ENCODE peak calls at places on chromosome 2, in eight cellular contexts. One of them, this sample, is unnamed.

GRCh38 chr2:142849818-142850217 is 27.6 kb upstream of the KYNU start:
- DNase-seq in activated gamma-delta T cell treated with Interleukin-2 at 50 U/mL for 16 hours: no peak
- DNase-seq in osteocyte: no peak
- DNase-seq in tibial nerve: no peak
- DNase-seq in HuH-7.5: no peak
- DNase-seq in head of caudate nucleus: no peak
- DNase-seq in upper lobe of left lung: no peak
- DNase-seq in GM20000: no peak
- DNase-seq in this sample: no peak

GRCh38 chr2:13919981-13920382 is 712.5 kb upstream of the LRATD1 start:
- DNase-seq in activated gamma-delta T cell treated with Interleukin-2 at 50 U/mL for 16 hours: no peak
- DNase-seq in osteocyte: no peak
- DNase-seq in head of caudate nucleus: no peak
- DNase-seq in HuH-7.5: no peak
- DNase-seq in tibial nerve: no peak
- DNase-seq in upper lobe of left lung: no peak
- DNase-seq in GM20000: no peak
- DNase-seq in this sample: no peak

GRCh38 chr2:160838100-160838499 is 322.1 kb upstream of the TANK start:
- DNase-seq in GM20000: no peak
- DNase-seq in head of caudate nucleus: no peak
- DNase-seq in HuH-7.5: no peak
- DNase-seq in osteocyte: no peak
- DNase-seq in tibial nerve: no peak
- DNase-seq in activated gamma-delta T cell treated with Interleukin-2 at 50 U/mL for 16 hours: no peak
- DNase-seq in upper lobe of left lung: no peak
- DNase-seq in this sample: no peak

GRCh38 chr2:174972924-174973323 is 32.3 kb downstream of the CHN1 start:
- DNase-seq in upper lobe of left lung: no peak
- DNase-seq in HuH-7.5: no peak
- DNase-seq in head of caudate nucleus: no peak
- DNase-seq in GM20000: no peak
- DNase-seq in osteocyte: no peak
- DNase-seq in activated gamma-delta T cell treated with Interleukin-2 at 50 U/mL for 16 hours: no peak
- DNase-seq in tibial nerve: no peak
- DNase-seq in this sample: no peak

GRCh38 chr2:128638741-128639477 is 320.2 kb upstream of the HS6ST1 start:
- DNase-seq in activated gamma-delta T cell treated with Interleukin-2 at 50 U/mL for 16 hours: no peak
- DNase-seq in osteocyte: peak; percentile 90
- DNase-seq in tibial nerve: no peak
- DNase-seq in HuH-7.5: no peak
- DNase-seq in upper lobe of left lung: peak; percentile 12
- DNase-seq in GM20000: no peak
- DNase-seq in head of caudate nucleus: peak; percentile 23
- DNase-seq in this sample: no peak

GRCh38 chr2:219404291-219404910 is 13.8 kb upstream of the DES start:
- DNase-seq in tibial nerve: no peak
- DNase-seq in HuH-7.5: no peak
- DNase-seq in activated gamma-delta T cell treated with Interleukin-2 at 50 U/mL for 16 hours: no peak
- DNase-seq in osteocyte: no peak
- DNase-seq in GM20000: no peak
- DNase-seq in head of caudate nucleus: no peak
- DNase-seq in upper lobe of left lung: no peak
- DNase-seq in this sample: no peak

GRCh38 chr2:183996825-183997823 is 601.2 kb upstream of the ZNF804A start:
- DNase-seq in head of caudate nucleus: no peak
- DNase-seq in osteocyte: no peak
- DNase-seq in GM20000: no peak
- DNase-seq in activated gamma-delta T cell treated with Interleukin-2 at 50 U/mL for 16 hours: no peak
- DNase-seq in tibial nerve: no peak
- DNase-seq in upper lobe of left lung: no peak
- DNase-seq in HuH-7.5: no peak
- DNase-seq in this sample: peak; percentile 5

GRCh38 chr2:224432003-224432574 is 30.2 kb upstream of the FAM124B start:
- DNase-seq in upper lobe of left lung: no peak
- DNase-seq in HuH-7.5: no peak
- DNase-seq in activated gamma-delta T cell treated with Interleukin-2 at 50 U/mL for 16 hours: no peak
- DNase-seq in head of caudate nucleus: no peak
- DNase-seq in osteocyte: no peak
- DNase-seq in tibial nerve: no peak
- DNase-seq in GM20000: no peak
- DNase-seq in this sample: no peak

GRCh38 chr2:128302011-128302743 is 16.5 kb downstream of the HS6ST1 start:
- DNase-seq in upper lobe of left lung: no peak
- DNase-seq in GM20000: no peak
- DNase-seq in osteocyte: no peak
- DNase-seq in tibial nerve: no peak
- DNase-seq in HuH-7.5: no peak
- DNase-seq in head of caudate nucleus: no peak
- DNase-seq in activated gamma-delta T cell treated with Interleukin-2 at 50 U/mL for 16 hours: no peak
- DNase-seq in this sample: no peak

GRCh38 chr2:65479528-65479927 is 47.1 kb upstream of the SPRED2 start:
- DNase-seq in activated gamma-delta T cell treated with Interleukin-2 at 50 U/mL for 16 hours: no peak
- DNase-seq in tibial nerve: no peak
- DNase-seq in HuH-7.5: no peak
- DNase-seq in GM20000: no peak
- DNase-seq in head of caudate nucleus: no peak
- DNase-seq in upper lobe of left lung: no peak
- DNase-seq in osteocyte: no peak
- DNase-seq in this sample: no peak

GRCh38 chr2:72864500-72864899 is 22.7 kb upstream of the SPR start:
- DNase-seq in activated gamma-delta T cell treated with Interleukin-2 at 50 U/mL for 16 hours: no peak
- DNase-seq in tibial nerve: no peak
- DNase-seq in GM20000: peak; percentile 48
- DNase-seq in head of caudate nucleus: no peak
- DNase-seq in osteocyte: no peak
- DNase-seq in HuH-7.5: no peak
- DNase-seq in upper lobe of left lung: no peak
- DNase-seq in this sample: no peak

GRCh38 chr2:20577495-20578235 is 73.2 kb downstream of the HS1BP3 start:
- DNase-seq in tibial nerve: no peak
- DNase-seq in upper lobe of left lung: no peak
- DNase-seq in osteocyte: no peak
- DNase-seq in head of caudate nucleus: no peak
- DNase-seq in HuH-7.5: no peak
- DNase-seq in activated gamma-delta T cell treated with Interleukin-2 at 50 U/mL for 16 hours: no peak
- DNase-seq in GM20000: no peak
- DNase-seq in this sample: no peak

GRCh38 chr2:79776461-79777146 is 263.8 kb downstream of the CTNNA2 start:
- DNase-seq in head of caudate nucleus: no peak
- DNase-seq in upper lobe of left lung: peak; percentile 27
- DNase-seq in osteocyte: no peak
- DNase-seq in GM20000: no peak
- DNase-seq in HuH-7.5: no peak
- DNase-seq in activated gamma-delta T cell treated with Interleukin-2 at 50 U/mL for 16 hours: no peak
- DNase-seq in tibial nerve: no peak
- DNase-seq in this sample: no peak

GRCh38 chr2:237471457-237472186 is 15.4 kb upstream of the MLPH start:
- DNase-seq in tibial nerve: no peak
- DNase-seq in upper lobe of left lung: peak; percentile 79
- DNase-seq in head of caudate nucleus: no peak
- DNase-seq in activated gamma-delta T cell treated with Interleukin-2 at 50 U/mL for 16 hours: peak; percentile 29
- DNase-seq in HuH-7.5: peak; percentile 77
- DNase-seq in osteocyte: no peak
- DNase-seq in GM20000: peak; percentile 44
- DNase-seq in this sample: peak; percentile 13

GRCh38 chr2:135820003-135820618 is 16.9 kb downstream of the LCT start:
- DNase-seq in head of caudate nucleus: no peak
- DNase-seq in GM20000: peak; percentile 67
- DNase-seq in activated gamma-delta T cell treated with Interleukin-2 at 50 U/mL for 16 hours: peak; percentile 73
- DNase-seq in HuH-7.5: no peak
- DNase-seq in osteocyte: no peak
- DNase-seq in tibial nerve: no peak
- DNase-seq in upper lobe of left lung: no peak
- DNase-seq in this sample: no peak

GRCh38 chr2:72027426-72028161 is 120.1 kb downstream of the CYP26B1 start:
- DNase-seq in tibial nerve: no peak
- DNase-seq in HuH-7.5: no peak
- DNase-seq in activated gamma-delta T cell treated with Interleukin-2 at 50 U/mL for 16 hours: no peak
- DNase-seq in GM20000: no peak
- DNase-seq in head of caudate nucleus: no peak
- DNase-seq in osteocyte: peak; percentile 76
- DNase-seq in upper lobe of left lung: peak; percentile 14
- DNase-seq in this sample: no peak

GRCh38 chr2:238720232-238720672 is 127.6 kb upstream of the TWIST2 start:
- DNase-seq in osteocyte: peak; percentile 77
- DNase-seq in tibial nerve: peak; percentile 69
- DNase-seq in upper lobe of left lung: peak; percentile 48
- DNase-seq in head of caudate nucleus: peak; percentile 35
- DNase-seq in activated gamma-delta T cell treated with Interleukin-2 at 50 U/mL for 16 hours: peak; percentile 15
- DNase-seq in GM20000: peak; percentile 58
- DNase-seq in HuH-7.5: peak; percentile 79
- DNase-seq in this sample: peak; percentile 40

GRCh38 chr2:190052307-190052706 is 10.2 kb downstream of the MSTN start:
- DNase-seq in activated gamma-delta T cell treated with Interleukin-2 at 50 U/mL for 16 hours: no peak
- DNase-seq in HuH-7.5: no peak
- DNase-seq in head of caudate nucleus: no peak
- DNase-seq in tibial nerve: no peak
- DNase-seq in osteocyte: no peak
- DNase-seq in GM20000: no peak
- DNase-seq in upper lobe of left lung: no peak
- DNase-seq in this sample: no peak

GRCh38 chr2:36371963-36372391 is 16.4 kb downstream of the CRIM1 start:
- DNase-seq in tibial nerve: no peak
- DNase-seq in head of caudate nucleus: no peak
- DNase-seq in HuH-7.5: no peak
- DNase-seq in upper lobe of left lung: peak; percentile 33
- DNase-seq in activated gamma-delta T cell treated with Interleukin-2 at 50 U/mL for 16 hours: no peak
- DNase-seq in GM20000: no peak
- DNase-seq in osteocyte: no peak
- DNase-seq in this sample: no peak

GRCh38 chr2:216372761-216373291 is 543 bp upstream of the MARCHF4 start:
- DNase-seq in HuH-7.5: no peak
- DNase-seq in head of caudate nucleus: no peak
- DNase-seq in upper lobe of left lung: no peak
- DNase-seq in GM20000: no peak
- DNase-seq in activated gamma-delta T cell treated with Interleukin-2 at 50 U/mL for 16 hours: no peak
- DNase-seq in osteocyte: no peak
- DNase-seq in tibial nerve: no peak
- DNase-seq in this sample: no peak

GRCh38 chr2:149991576-149991975 is 404.0 kb upstream of the MMADHC start:
- DNase-seq in upper lobe of left lung: no peak
- DNase-seq in GM20000: no peak
- DNase-seq in head of caudate nucleus: no peak
- DNase-seq in osteocyte: no peak
- DNase-seq in tibial nerve: no peak
- DNase-seq in HuH-7.5: no peak
- DNase-seq in activated gamma-delta T cell treated with Interleukin-2 at 50 U/mL for 16 hours: no peak
- DNase-seq in this sample: no peak

GRCh38 chr2:65880451-65880850 is 448.1 kb upstream of the SPRED2 start:
- DNase-seq in HuH-7.5: no peak
- DNase-seq in tibial nerve: no peak
- DNase-seq in GM20000: no peak
- DNase-seq in upper lobe of left lung: no peak
- DNase-seq in activated gamma-delta T cell treated with Interleukin-2 at 50 U/mL for 16 hours: no peak
- DNase-seq in head of caudate nucleus: no peak
- DNase-seq in osteocyte: no peak
- DNase-seq in this sample: no peak

GRCh38 chr2:24768601-24769000 is 24.6 kb downstream of the PTRHD1 start:
- DNase-seq in HuH-7.5: no peak
- DNase-seq in activated gamma-delta T cell treated with Interleukin-2 at 50 U/mL for 16 hours: no peak
- DNase-seq in osteocyte: no peak
- DNase-seq in tibial nerve: no peak
- DNase-seq in head of caudate nucleus: no peak
- DNase-seq in GM20000: no peak
- DNase-seq in upper lobe of left lung: no peak
- DNase-seq in this sample: no peak

GRCh38 chr2:161122772-161123530 is 37.3 kb upstream of the TANK start:
- DNase-seq in tibial nerve: peak; percentile 31
- DNase-seq in osteocyte: no peak
- DNase-seq in HuH-7.5: no peak
- DNase-seq in GM20000: no peak
- DNase-seq in activated gamma-delta T cell treated with Interleukin-2 at 50 U/mL for 16 hours: no peak
- DNase-seq in upper lobe of left lung: peak; percentile 64
- DNase-seq in head of caudate nucleus: no peak
- DNase-seq in this sample: peak; percentile 20

GRCh38 chr2:216211141-216211540 is 102.0 kb downstream of the XRCC5 start:
- DNase-seq in osteocyte: no peak
- DNase-seq in upper lobe of left lung: no peak
- DNase-seq in tibial nerve: no peak
- DNase-seq in GM20000: no peak
- DNase-seq in HuH-7.5: no peak
- DNase-seq in activated gamma-delta T cell treated with Interleukin-2 at 50 U/mL for 16 hours: no peak
- DNase-seq in head of caudate nucleus: no peak
- DNase-seq in this sample: no peak

GRCh38 chr2:61619561-61619960 is 81.4 kb upstream of the XPO1 start:
- DNase-seq in activated gamma-delta T cell treated with Interleukin-2 at 50 U/mL for 16 hours: no peak
- DNase-seq in HuH-7.5: no peak
- DNase-seq in tibial nerve: no peak
- DNase-seq in GM20000: no peak
- DNase-seq in osteocyte: no peak
- DNase-seq in upper lobe of left lung: no peak
- DNase-seq in head of caudate nucleus: no peak
- DNase-seq in this sample: no peak